ENCODE peak calls at places on chromosomes 2 and 18, in eight cellular contexts. P is HCEC 1CT; U is effector memory CD8-positive, alpha-beta T cell; O is islet precursor cell; I is Panc1; M is fibroblast of pulmonary artery; H is fibroblast of mammary gland; Z is GM12865. R is an unnamed sample.

GRCh38 chr2:38239452-38239851 is 137.6 kb downstream of the ATL2 start:
- DNase-seq in P (no peak), U (no peak), O (no peak), I (no peak), M (no peak), H (peak; percentile 57), Z (no peak), R (no peak)

GRCh38 chr2:100269889-100270288 is 52.4 kb downstream of the LONRF2 start:
- DNase-seq in P (no peak), U (no peak), O (no peak), I (no peak), M (no peak), H (no peak), Z (no peak), R (no peak)

GRCh38 chr18:13726972-13727331 is 479 bp downstream of the RNMT start:
- DNase-seq in P (peak; percentile 36), U (no peak), O (peak; percentile 84), I (no peak), M (peak; percentile 62), H (peak; percentile 57), Z (peak; percentile 44), R (peak; percentile 21)

GRCh38 chr2:128558895-128559532 is 240.3 kb upstream of the HS6ST1 start:
- DNase-seq in P (no peak), U (no peak), O (no peak), I (no peak), M (no peak), H (peak; percentile 39), Z (no peak), R (no peak)

GRCh38 chr18:77130229-77131099 is 2.1 kb downstream of the MBP start:
- DNase-seq in P (no peak), U (peak; percentile 18), O (no peak), I (no peak), M (no peak), H (no peak), Z (no peak), R (no peak)

GRCh38 chr2:188734688-188735087 is 239.5 kb upstream of the COL3A1 start:
- DNase-seq in P (no peak), U (no peak), O (peak; percentile 89), I (no peak), M (no peak), H (peak; percentile 8), Z (no peak), R (no peak)

GRCh38 chr2:109123586-109124201 is 5.3 kb upstream of the SH3RF3 start:
- DNase-seq in P (no peak), U (no peak), O (no peak), I (no peak), M (no peak), H (no peak), Z (no peak), R (no peak)

GRCh38 chr2:65142515-65142914 is 12.6 kb upstream of the RAB1A start:
- DNase-seq in P (no peak), U (no peak), O (no peak), I (no peak), M (peak; percentile 17), H (peak; percentile 14), Z (no peak), R (no peak)